ENCODE peak calls at places on chromosomes 16 and 17, in seven cellular contexts. One of them, this sample, is unnamed.

GRCh38 chr16:24852281-24852721 is 6.5 kb downstream of the SLC5A11 start:
- DNase-seq in stimulated activated CD4-positive, alpha-beta T cell treated with anti-CD3 and anti-CD28 coated beads, Interleukin-4, amount 100 ng/mL, for 4 hours: no peak
- DNase-seq in posterior cingulate gyrus: no peak
- DNase-seq in AG04450: no peak
- DNase-seq in GM10248: no peak
- DNase-seq in head of caudate nucleus: no peak
- DNase-seq in SHP77: no peak
- DNase-seq in this sample: no peak

GRCh38 chr16:81657224-81657623 is 121.9 kb upstream of the PLCG2 start:
- DNase-seq in stimulated activated CD4-positive, alpha-beta T cell treated with anti-CD3 and anti-CD28 coated beads, Interleukin-4, amount 100 ng/mL, for 4 hours: no peak
- DNase-seq in posterior cingulate gyrus: no peak
- DNase-seq in AG04450: no peak
- DNase-seq in GM10248: peak; percentile 46
- DNase-seq in head of caudate nucleus: no peak
- DNase-seq in SHP77: no peak
- DNase-seq in this sample: no peak

GRCh38 chr17:64682261-64683181 is 20.4 kb upstream of the SMURF2 start:
- DNase-seq in stimulated activated CD4-positive, alpha-beta T cell treated with anti-CD3 and anti-CD28 coated beads, Interleukin-4, amount 100 ng/mL, for 4 hours: no peak
- DNase-seq in posterior cingulate gyrus: no peak
- DNase-seq in AG04450: peak; percentile 80
- DNase-seq in GM10248: no peak
- DNase-seq in head of caudate nucleus: no peak
- DNase-seq in SHP77: no peak
- DNase-seq in this sample: no peak

GRCh38 chr17:81810892-81811704 is 7.1 kb downstream of the GCGR start:
- DNase-seq in stimulated activated CD4-positive, alpha-beta T cell treated with anti-CD3 and anti-CD28 coated beads, Interleukin-4, amount 100 ng/mL, for 4 hours: no peak
- DNase-seq in posterior cingulate gyrus: no peak
- DNase-seq in AG04450: no peak
- DNase-seq in GM10248: no peak
- DNase-seq in head of caudate nucleus: no peak
- DNase-seq in SHP77: no peak
- DNase-seq in this sample: no peak

GRCh38 chr17:18100616-18101015 is 7.9 kb upstream of the MYO15A start:
- DNase-seq in stimulated activated CD4-positive, alpha-beta T cell treated with anti-CD3 and anti-CD28 coated beads, Interleukin-4, amount 100 ng/mL, for 4 hours: no peak
- DNase-seq in posterior cingulate gyrus: no peak
- DNase-seq in AG04450: no peak
- DNase-seq in GM10248: no peak
- DNase-seq in head of caudate nucleus: no peak
- DNase-seq in SHP77: no peak
- DNase-seq in this sample: no peak

GRCh38 chr16:89246903-89247733 is 29.6 kb downstream of the ZNF778 start:
- DNase-seq in stimulated activated CD4-positive, alpha-beta T cell treated with anti-CD3 and anti-CD28 coated beads, Interleukin-4, amount 100 ng/mL, for 4 hours: peak; percentile 89
- DNase-seq in posterior cingulate gyrus: peak; percentile 97
- DNase-seq in AG04450: peak; percentile 65
- DNase-seq in GM10248: peak; percentile 99
- DNase-seq in head of caudate nucleus: peak; percentile 95
- DNase-seq in SHP77: peak; percentile 90
- DNase-seq in this sample: peak; percentile 85

GRCh38 chr17:72030067-72030899 is 90.5 kb upstream of the SOX9 start:
- DNase-seq in stimulated activated CD4-positive, alpha-beta T cell treated with anti-CD3 and anti-CD28 coated beads, Interleukin-4, amount 100 ng/mL, for 4 hours: no peak
- DNase-seq in posterior cingulate gyrus: peak; percentile 74
- DNase-seq in AG04450: peak; percentile 10
- DNase-seq in GM10248: peak; percentile 50
- DNase-seq in head of caudate nucleus: peak; percentile 47
- DNase-seq in SHP77: peak; percentile 56
- DNase-seq in this sample: peak; percentile 3

GRCh38 chr16:85166699-85167588 is 54.7 kb upstream of the CIBAR2 start:
- DNase-seq in stimulated activated CD4-positive, alpha-beta T cell treated with anti-CD3 and anti-CD28 coated beads, Interleukin-4, amount 100 ng/mL, for 4 hours: no peak
- DNase-seq in posterior cingulate gyrus: peak; percentile 46
- DNase-seq in AG04450: no peak
- DNase-seq in GM10248: no peak
- DNase-seq in head of caudate nucleus: no peak
- DNase-seq in SHP77: peak; percentile 60
- DNase-seq in this sample: peak; percentile 56

GRCh38 chr16:23302045-23302956 is at the start of gene SCNN1B:
- DNase-seq in stimulated activated CD4-positive, alpha-beta T cell treated with anti-CD3 and anti-CD28 coated beads, Interleukin-4, amount 100 ng/mL, for 4 hours: no peak
- DNase-seq in posterior cingulate gyrus: peak; percentile 76
- DNase-seq in AG04450: no peak
- DNase-seq in GM10248: peak; percentile 35
- DNase-seq in head of caudate nucleus: peak; percentile 21
- DNase-seq in SHP77: no peak
- DNase-seq in this sample: peak; percentile 16

GRCh38 chr17:72416054-72416691 is 295.4 kb downstream of the SOX9 start:
- DNase-seq in stimulated activated CD4-positive, alpha-beta T cell treated with anti-CD3 and anti-CD28 coated beads, Interleukin-4, amount 100 ng/mL, for 4 hours: no peak
- DNase-seq in posterior cingulate gyrus: no peak
- DNase-seq in AG04450: no peak
- DNase-seq in GM10248: no peak
- DNase-seq in head of caudate nucleus: peak; percentile 40
- DNase-seq in SHP77: no peak
- DNase-seq in this sample: peak; percentile 16

GRCh38 chr16:23670137-23670776 is 8.4 kb upstream of the PLK1 start:
- DNase-seq in stimulated activated CD4-positive, alpha-beta T cell treated with anti-CD3 and anti-CD28 coated beads, Interleukin-4, amount 100 ng/mL, for 4 hours: no peak
- DNase-seq in posterior cingulate gyrus: no peak
- DNase-seq in AG04450: peak; percentile 76
- DNase-seq in GM10248: peak; percentile 78
- DNase-seq in head of caudate nucleus: no peak
- DNase-seq in SHP77: no peak
- DNase-seq in this sample: no peak

GRCh38 chr17:75845933-75846700 is 1.9 kb upstream of the UNC13D start:
- DNase-seq in stimulated activated CD4-positive, alpha-beta T cell treated with anti-CD3 and anti-CD28 coated beads, Interleukin-4, amount 100 ng/mL, for 4 hours: no peak
- DNase-seq in posterior cingulate gyrus: no peak
- DNase-seq in AG04450: no peak
- DNase-seq in GM10248: no peak
- DNase-seq in head of caudate nucleus: no peak
- DNase-seq in SHP77: no peak
- DNase-seq in this sample: no peak

This sample was measured in cerebellar cortex.